ENCODE peak calls at places on chromosomes 11 and 22, in nine cellular contexts. One of them, this sample, is unnamed.

GRCh38 chr22:50705851-50706351 is 32.1 kb upstream of the ACR start:
- DNase-seq in GM12878: no peak
- DNase-seq in fibroblast of mammary gland: no peak
- DNase-seq in astrocyte of the cerebellum: no peak
- DNase-seq in mammary epithelial cell: no peak
- DNase-seq in left lung: no peak
- DNase-seq in AG09309: no peak
- DNase-seq in AG10803: no peak
- DNase-seq in neural progenitor cell: no peak
- DNase-seq in this sample: no peak

GRCh38 chr11:111807098-111807497 is 40.9 kb upstream of the PPP2R1B start:
- DNase-seq in left lung: no peak
- DNase-seq in AG09309: no peak
- DNase-seq in GM12878: no peak
- DNase-seq in AG10803: no peak
- DNase-seq in astrocyte of the cerebellum: no peak
- DNase-seq in neural progenitor cell: no peak
- DNase-seq in mammary epithelial cell: no peak
- DNase-seq in fibroblast of mammary gland: no peak
- DNase-seq in this sample: no peak

GRCh38 chr11:56932572-56933235 is 56.0 kb upstream of the OR5AK2 start:
- DNase-seq in GM12878: no peak
- DNase-seq in left lung: no peak
- DNase-seq in neural progenitor cell: no peak
- DNase-seq in AG09309: peak
- DNase-seq in AG10803: peak
- DNase-seq in fibroblast of mammary gland: peak
- DNase-seq in mammary epithelial cell: peak
- DNase-seq in astrocyte of the cerebellum: peak
- DNase-seq in this sample: no peak

GRCh38 chr11:36135062-36135461 is 154.2 kb downstream of the COMMD9 start:
- DNase-seq in AG10803: no peak
- DNase-seq in astrocyte of the cerebellum: no peak
- DNase-seq in left lung: no peak
- DNase-seq in neural progenitor cell: no peak
- DNase-seq in fibroblast of mammary gland: no peak
- DNase-seq in GM12878: no peak
- DNase-seq in AG09309: no peak
- DNase-seq in mammary epithelial cell: no peak
- DNase-seq in this sample: no peak

GRCh38 chr11:127110542-127110941 is 110.0 kb upstream of the KIRREL3 start:
- DNase-seq in AG09309: no peak
- DNase-seq in astrocyte of the cerebellum: no peak
- DNase-seq in left lung: no peak
- DNase-seq in neural progenitor cell: no peak
- DNase-seq in mammary epithelial cell: no peak
- DNase-seq in GM12878: no peak
- DNase-seq in fibroblast of mammary gland: no peak
- DNase-seq in AG10803: no peak
- DNase-seq in this sample: no peak

GRCh38 chr22:39246690-39247332 is 2.0 kb upstream of the PDGFB start:
- DNase-seq in fibroblast of mammary gland: no peak
- DNase-seq in AG09309: no peak
- DNase-seq in GM12878: no peak
- DNase-seq in mammary epithelial cell: no peak
- DNase-seq in left lung: no peak
- DNase-seq in neural progenitor cell: no peak
- DNase-seq in AG10803: no peak
- DNase-seq in astrocyte of the cerebellum: no peak
- DNase-seq in this sample: no peak

GRCh38 chr22:44080936-44081853 is 57.1 kb downstream of the PARVB start:
- DNase-seq in left lung: peak
- DNase-seq in astrocyte of the cerebellum: peak
- DNase-seq in mammary epithelial cell: peak
- DNase-seq in GM12878: no peak
- DNase-seq in neural progenitor cell: peak
- DNase-seq in AG09309: peak
- DNase-seq in AG10803: peak
- DNase-seq in fibroblast of mammary gland: peak
- DNase-seq in this sample: peak

GRCh38 chr11:3173795-3174194 is 8.7 kb upstream of the OSBPL5 start:
- DNase-seq in AG10803: no peak
- DNase-seq in AG09309: no peak
- DNase-seq in GM12878: no peak
- DNase-seq in fibroblast of mammary gland: no peak
- DNase-seq in mammary epithelial cell: no peak
- DNase-seq in astrocyte of the cerebellum: no peak
- DNase-seq in neural progenitor cell: no peak
- DNase-seq in left lung: no peak
- DNase-seq in this sample: no peak

GRCh38 chr11:115213007-115213406 is 291.2 kb downstream of the CADM1 start:
- DNase-seq in left lung: no peak
- DNase-seq in fibroblast of mammary gland: no peak
- DNase-seq in mammary epithelial cell: no peak
- DNase-seq in AG09309: no peak
- DNase-seq in neural progenitor cell: no peak
- DNase-seq in astrocyte of the cerebellum: no peak
- DNase-seq in GM12878: no peak
- DNase-seq in AG10803: no peak
- DNase-seq in this sample: no peak

GRCh38 chr22:27731621-27732020 is 69.9 kb downstream of the MN1 start:
- DNase-seq in astrocyte of the cerebellum: no peak
- DNase-seq in AG10803: no peak
- DNase-seq in AG09309: no peak
- DNase-seq in fibroblast of mammary gland: no peak
- DNase-seq in GM12878: no peak
- DNase-seq in mammary epithelial cell: no peak
- DNase-seq in neural progenitor cell: no peak
- DNase-seq in left lung: no peak
- DNase-seq in this sample: no peak

GRCh38 chr11:47355283-47356128 is 3.0 kb upstream of the MYBPC3 start:
- DNase-seq in AG10803: peak
- DNase-seq in GM12878: no peak
- DNase-seq in neural progenitor cell: peak
- DNase-seq in AG09309: peak
- DNase-seq in astrocyte of the cerebellum: peak
- DNase-seq in mammary epithelial cell: peak
- DNase-seq in left lung: peak
- DNase-seq in fibroblast of mammary gland: peak
- DNase-seq in this sample: peak

GRCh38 chr11:111729441-111729840 is 36.7 kb downstream of the PPP2R1B start:
- DNase-seq in AG10803: no peak
- DNase-seq in GM12878: no peak
- DNase-seq in astrocyte of the cerebellum: no peak
- DNase-seq in fibroblast of mammary gland: no peak
- DNase-seq in AG09309: no peak
- DNase-seq in mammary epithelial cell: no peak
- DNase-seq in left lung: no peak
- DNase-seq in neural progenitor cell: no peak
- DNase-seq in this sample: no peak

GRCh38 chr22:44542561-44543222 is 44.7 kb upstream of the RTL6 start:
- DNase-seq in fibroblast of mammary gland: no peak
- DNase-seq in mammary epithelial cell: no peak
- DNase-seq in astrocyte of the cerebellum: no peak
- DNase-seq in AG09309: no peak
- DNase-seq in GM12878: no peak
- DNase-seq in left lung: no peak
- DNase-seq in neural progenitor cell: no peak
- DNase-seq in AG10803: no peak
- DNase-seq in this sample: no peak

GRCh38 chr22:50064453-50064852 is 6.4 kb upstream of the TTLL8 start:
- DNase-seq in AG10803: no peak
- DNase-seq in GM12878: no peak
- DNase-seq in left lung: no peak
- DNase-seq in astrocyte of the cerebellum: no peak
- DNase-seq in fibroblast of mammary gland: no peak
- DNase-seq in neural progenitor cell: no peak
- DNase-seq in AG09309: no peak
- DNase-seq in mammary epithelial cell: no peak
- DNase-seq in this sample: no peak

GRCh38 chr22:49533886-49534285 is 293.8 kb downstream of the BRD1 start:
- DNase-seq in fibroblast of mammary gland: no peak
- DNase-seq in GM12878: no peak
- DNase-seq in AG09309: no peak
- DNase-seq in AG10803: no peak
- DNase-seq in left lung: peak
- DNase-seq in mammary epithelial cell: no peak
- DNase-seq in neural progenitor cell: no peak
- DNase-seq in astrocyte of the cerebellum: no peak
- DNase-seq in this sample: no peak

GRCh38 chr22:45915841-45916240 is 61.1 kb downstream of the WNT7B start:
- DNase-seq in left lung: no peak
- DNase-seq in fibroblast of mammary gland: no peak
- DNase-seq in mammary epithelial cell: no peak
- DNase-seq in neural progenitor cell: no peak
- DNase-seq in AG10803: no peak
- DNase-seq in astrocyte of the cerebellum: no peak
- DNase-seq in GM12878: no peak
- DNase-seq in AG09309: no peak
- DNase-seq in this sample: no peak

GRCh38 chr11:120978701-120979100 is 45.2 kb upstream of the TBCEL start:
- DNase-seq in left lung: no peak
- DNase-seq in fibroblast of mammary gland: no peak
- DNase-seq in GM12878: no peak
- DNase-seq in AG10803: no peak
- DNase-seq in mammary epithelial cell: no peak
- DNase-seq in AG09309: no peak
- DNase-seq in neural progenitor cell: no peak
- DNase-seq in astrocyte of the cerebellum: no peak
- DNase-seq in this sample: no peak

GRCh38 chr22:36875741-36876140 is 14.9 kb downstream of the NCF4 start:
- DNase-seq in fibroblast of mammary gland: no peak
- DNase-seq in astrocyte of the cerebellum: no peak
- DNase-seq in AG09309: no peak
- DNase-seq in AG10803: no peak
- DNase-seq in left lung: no peak
- DNase-seq in mammary epithelial cell: no peak
- DNase-seq in neural progenitor cell: no peak
- DNase-seq in GM12878: no peak
- DNase-seq in this sample: no peak

GRCh38 chr11:100930185-100930778 is 199.3 kb downstream of the PGR start:
- DNase-seq in GM12878: no peak
- DNase-seq in AG09309: peak
- DNase-seq in left lung: no peak
- DNase-seq in fibroblast of mammary gland: peak
- DNase-seq in AG10803: peak
- DNase-seq in neural progenitor cell: peak
- DNase-seq in mammary epithelial cell: peak
- DNase-seq in astrocyte of the cerebellum: peak
- DNase-seq in this sample: peak
- TF ChIP-seq CTCF in GM12878: peak
- TF ChIP-seq CTCF in AG09309: peak
- TF ChIP-seq CTCF in left lung: peak
- TF ChIP-seq CTCF in fibroblast of mammary gland: peak
- TF ChIP-seq CTCF in AG10803: peak
- TF ChIP-seq CTCF in neural progenitor cell: peak
- TF ChIP-seq CTCF in mammary epithelial cell: peak
- TF ChIP-seq CTCF in astrocyte of the cerebellum: peak
- TF ChIP-seq CTCF in this sample: peak

GRCh38 chr22:30824096-30824495 is 129.4 kb downstream of the OSBP2 start:
- DNase-seq in neural progenitor cell: no peak
- DNase-seq in astrocyte of the cerebellum: no peak
- DNase-seq in AG09309: no peak
- DNase-seq in mammary epithelial cell: no peak
- DNase-seq in GM12878: no peak
- DNase-seq in AG10803: no peak
- DNase-seq in left lung: no peak
- DNase-seq in fibroblast of mammary gland: no peak
- DNase-seq in this sample: no peak

GRCh38 chr22:30822216-30823014 is 127.7 kb downstream of the OSBP2 start:
- DNase-seq in AG09309: no peak
- DNase-seq in neural progenitor cell: peak
- DNase-seq in left lung: no peak
- DNase-seq in GM12878: no peak
- DNase-seq in astrocyte of the cerebellum: no peak
- DNase-seq in mammary epithelial cell: no peak
- DNase-seq in fibroblast of mammary gland: no peak
- DNase-seq in AG10803: no peak
- DNase-seq in this sample: no peak

GRCh38 chr22:30821381-30821780 is 126.7 kb downstream of the OSBP2 start:
- DNase-seq in left lung: no peak
- DNase-seq in AG10803: no peak
- DNase-seq in mammary epithelial cell: no peak
- DNase-seq in AG09309: no peak
- DNase-seq in neural progenitor cell: no peak
- DNase-seq in fibroblast of mammary gland: no peak
- DNase-seq in GM12878: no peak
- DNase-seq in astrocyte of the cerebellum: no peak
- DNase-seq in this sample: no peak

GRCh38 chr22:30823015-30823370 is 128.3 kb downstream of the OSBP2 start:
- DNase-seq in astrocyte of the cerebellum: no peak
- DNase-seq in neural progenitor cell: peak
- DNase-seq in mammary epithelial cell: no peak
- DNase-seq in AG09309: no peak
- DNase-seq in AG10803: no peak
- DNase-seq in left lung: no peak
- DNase-seq in fibroblast of mammary gland: no peak
- DNase-seq in GM12878: no peak
- DNase-seq in this sample: no peak

GRCh38 chr22:30821863-30822215 is 127.2 kb downstream of the OSBP2 start:
- DNase-seq in mammary epithelial cell: no peak
- DNase-seq in fibroblast of mammary gland: no peak
- DNase-seq in astrocyte of the cerebellum: no peak
- DNase-seq in AG09309: no peak
- DNase-seq in neural progenitor cell: no peak
- DNase-seq in left lung: no peak
- DNase-seq in GM12878: no peak
- DNase-seq in AG10803: no peak
- DNase-seq in this sample: no peak
- H3K4me3 ChIP-seq in mammary epithelial cell: peak
- H3K4me3 ChIP-seq in fibroblast of mammary gland: peak
- H3K4me3 ChIP-seq in astrocyte of the cerebellum: peak
- H3K4me3 ChIP-seq in AG09309: peak
- H3K4me3 ChIP-seq in neural progenitor cell: peak
- H3K4me3 ChIP-seq in left lung: no peak
- H3K4me3 ChIP-seq in GM12878: no peak
- H3K4me3 ChIP-seq in AG10803: peak
- H3K4me3 ChIP-seq in this sample: no peak

GRCh38 chr11:73597956-73598718 is at the start of gene FAM168A:
- DNase-seq in AG10803: peak
- DNase-seq in left lung: peak
- DNase-seq in AG09309: peak
- DNase-seq in mammary epithelial cell: peak
- DNase-seq in fibroblast of mammary gland: peak
- DNase-seq in neural progenitor cell: peak
- DNase-seq in GM12878: peak
- DNase-seq in astrocyte of the cerebellum: peak
- DNase-seq in this sample: peak
- TF ChIP-seq CTCF in AG10803: no peak
- TF ChIP-seq CTCF in left lung: no peak
- TF ChIP-seq CTCF in AG09309: peak
- TF ChIP-seq CTCF in mammary epithelial cell: peak
- TF ChIP-seq CTCF in fibroblast of mammary gland: no peak
- TF ChIP-seq CTCF in neural progenitor cell: peak
- TF ChIP-seq CTCF in GM12878: no peak
- TF ChIP-seq CTCF in astrocyte of the cerebellum: no peak
- TF ChIP-seq CTCF in this sample: peak

GRCh38 chr22:29388759-29389090 is 355 bp upstream of the AP1B1 start:
- DNase-seq in mammary epithelial cell: no peak
- DNase-seq in left lung: no peak
- DNase-seq in GM12878: no peak
- DNase-seq in fibroblast of mammary gland: no peak
- DNase-seq in AG09309: no peak
- DNase-seq in AG10803: no peak
- DNase-seq in astrocyte of the cerebellum: no peak
- DNase-seq in neural progenitor cell: no peak
- DNase-seq in this sample: no peak
- H3K4me3 ChIP-seq in mammary epithelial cell: peak
- H3K4me3 ChIP-seq in left lung: peak
- H3K4me3 ChIP-seq in GM12878: peak
- H3K4me3 ChIP-seq in fibroblast of mammary gland: peak
- H3K4me3 ChIP-seq in AG09309: peak
- H3K4me3 ChIP-seq in AG10803: peak
- H3K4me3 ChIP-seq in astrocyte of the cerebellum: peak
- H3K4me3 ChIP-seq in neural progenitor cell: peak
- H3K4me3 ChIP-seq in this sample: peak